ENCODE peak calls at places on chromosomes 2 and 18, in nine cellular contexts. P is stimulated activated CD4-positive, alpha-beta T cell treated with anti-CD3 and anti-CD28 coated beads, Interleukin-15, amount 100 ng/mL, for 1 hour; I is amygdala; K is posterior cingulate gyrus; E is central memory CD4-positive, alpha-beta T cell; A is T-cell; C is nephron progenitor cell; H is fibroblast of gingiva; B is foreskin fibroblast. L is an unnamed sample.

GRCh38 chr18:57698571-57699276 is 77.1 kb upstream of the NARS1 start:
- DNase-seq in P (no peak), B (peak), H (peak), E (no peak), C (no peak), K (no peak), A (no peak), I (no peak), L (no peak)

GRCh38 chr2:216665717-216666116 is 29.6 kb downstream of the IGFBP5 start:
- DNase-seq in C (peak), P (no peak), I (no peak), H (no peak), B (no peak), K (peak), A (no peak), E (no peak), L (no peak)

GRCh38 chr2:83674050-83674449 is 785.0 kb downstream of the SUCLG1 start:
- DNase-seq in K (no peak), H (no peak), B (no peak), E (no peak), I (no peak), A (no peak), C (no peak), P (no peak), L (no peak)

GRCh38 chr2:101023327-101024107 is 21.4 kb downstream of the RPL31 start:
- DNase-seq in A (no peak), K (no peak), B (no peak), E (no peak), C (no peak), I (no peak), H (no peak), P (no peak), L (no peak)

GRCh38 chr2:172481507-172482262 is 54.3 kb downstream of the ITGA6 start:
- DNase-seq in P (no peak), B (no peak), A (no peak), E (no peak), C (no peak), K (no peak), H (no peak), I (no peak), L (no peak)

GRCh38 chr2:100628506-100628905 is 65.7 kb downstream of the PDCL3 start:
- DNase-seq in E (no peak), B (no peak), I (no peak), C (no peak), H (no peak), P (no peak), K (no peak), A (no peak), L (no peak)

GRCh38 chr2:75503048-75503607 is 57.6 kb downstream of the EVA1A start:
- DNase-seq in I (no peak), E (no peak), C (no peak), K (no peak), H (peak), A (no peak), P (no peak), B (peak), L (no peak)

GRCh38 chr2:37654932-37655331 is 16.5 kb downstream of the CDC42EP3 start:
- DNase-seq in A (no peak), P (no peak), I (no peak), B (no peak), C (no peak), E (no peak), H (no peak), K (no peak), L (no peak)

GRCh38 chr2:207512356-207512755 is 17.4 kb upstream of the CREB1 start:
- DNase-seq in A (no peak), K (no peak), H (no peak), P (no peak), I (no peak), B (no peak), C (no peak), E (no peak), L (no peak)

GRCh38 chr18:54388203-54389142 is 30.8 kb downstream of the C18orf54 start:
- DNase-seq in A (no peak), I (no peak), E (no peak), B (peak), K (no peak), P (no peak), H (peak), C (peak), L (no peak)

GRCh38 chr2:226607379-226607778 is 192.2 kb downstream of the IRS1 start:
- DNase-seq in H (no peak), P (no peak), A (no peak), E (no peak), I (no peak), K (no peak), C (no peak), B (no peak), L (no peak)

GRCh38 chr18:42578781-42579180 is 536.7 kb downstream of the RIT2 start:
- DNase-seq in C (no peak), I (no peak), A (no peak), H (no peak), B (no peak), P (no peak), E (no peak), K (no peak), L (no peak)

GRCh38 chr18:62420151-62420512 is 95.0 kb downstream of the TNFRSF11A start:
- DNase-seq in E (no peak), K (no peak), H (no peak), I (no peak), C (no peak), P (no peak), B (peak), A (no peak), L (no peak)

GRCh38 chr2:237509905-237510304 is 22.9 kb downstream of the MLPH start:
- DNase-seq in K (no peak), A (no peak), E (no peak), B (no peak), C (no peak), H (no peak), P (no peak), I (no peak), L (no peak)

GRCh38 chr18:67589325-67589724 is 72.8 kb upstream of the DSEL start:
- DNase-seq in E (no peak), K (no peak), P (no peak), H (no peak), A (no peak), C (no peak), B (no peak), I (no peak), L (no peak)

GRCh38 chr2:104874230-104874629 is 20.3 kb downstream of the POU3F3 start:
- DNase-seq in A (no peak), C (no peak), E (no peak), K (no peak), P (no peak), I (no peak), H (no peak), B (no peak), L (no peak)

GRCh38 chr2:23404426-23404825 is 19.4 kb downstream of the KLHL29 start:
- DNase-seq in P (no peak), C (no peak), B (peak), I (no peak), K (no peak), A (no peak), H (peak), E (no peak), L (no peak)

GRCh38 chr2:105144941-105145300 is 96.6 kb upstream of the GPR45 start:
- DNase-seq in P (no peak), A (no peak), C (no peak), I (no peak), H (no peak), B (no peak), K (no peak), E (no peak), L (no peak)

GRCh38 chr18:23506393-23506792 is 3.1 kb downstream of the RMC1 start:
- DNase-seq in P (no peak), K (no peak), A (no peak), I (no peak), H (no peak), E (no peak), C (no peak), B (peak), L (no peak)

GRCh38 chr2:230209422-230210051 is 10.2 kb downstream of the SP110 start:
- DNase-seq in K (no peak), P (no peak), C (no peak), E (no peak), A (no peak), I (no peak), H (no peak), B (no peak), L (no peak)

GRCh38 chr18:11336241-11336640 is 186.9 kb upstream of the PIEZO2 start:
- DNase-seq in I (no peak), B (peak), E (no peak), P (no peak), A (no peak), K (no peak), H (peak), C (no peak), L (no peak)